ENCODE peak calls at places on chromosome 13, in nine cellular contexts. I is heart right ventricle, V is MG63, M is cardiac fibroblast, A is hepatocyte, H is mammary epithelial cell, Y is upper lobe of right lung, B is sigmoid colon, K is choroid plexus epithelial cell. R is an unnamed sample.

GRCh38 chr13:107208889-107209288 is 641.0 kb upstream of the ARGLU1 start:
- DNase-seq in I (no peak), V (no peak), M (no peak), A (no peak), H (no peak), Y (no peak), B (no peak), K (no peak), R (no peak)

GRCh38 chr13:61700663-61701062 is 285.0 kb upstream of the PCDH20 start:
- DNase-seq in I (no peak), V (no peak), M (no peak), A (no peak), H (no peak), Y (no peak), B (no peak), K (no peak), R (no peak)

GRCh38 chr13:46339035-46339666 is 47.9 kb downstream of the RUBCNL start:
- DNase-seq in I (no peak), V (peak; percentile 70), M (peak; percentile 96), A (no peak), H (peak; percentile 83), Y (no peak), B (no peak), K (peak; percentile 91), R (no peak)

GRCh38 chr13:20779405-20779804 is 5.6 kb upstream of the EEF1AKMT1 start:
- DNase-seq in I (no peak), V (no peak), M (no peak), A (no peak), H (no peak), Y (no peak), B (no peak), K (no peak), R (no peak)

GRCh38 chr13:31965361-31966066 is 66.1 kb upstream of the FRY start:
- DNase-seq in I (no peak), V (peak; percentile 37), M (peak; percentile 82), A (peak; percentile 51), H (peak; percentile 59), Y (no peak), B (no peak), K (peak; percentile 84), R (no peak)

GRCh38 chr13:104694397-104694796 is 1628.2 kb upstream of the SLC10A2 start:
- DNase-seq in I (no peak), V (no peak), M (no peak), A (no peak), H (no peak), Y (no peak), B (no peak), K (no peak), R (no peak)

GRCh38 chr13:109684836-109685602 is 101.4 kb downstream of the IRS2 start:
- DNase-seq in I (peak; percentile 30), V (no peak), M (peak; percentile 66), A (peak; percentile 41), H (peak; percentile 74), Y (no peak), B (no peak), K (peak; percentile 59), R (peak; percentile 31)

GRCh38 chr13:42832341-42833153 is 51.2 kb downstream of the FAM216B start:
- DNase-seq in I (no peak), V (peak; percentile 81), M (peak; percentile 97), A (peak; percentile 20), H (peak; percentile 84), Y (no peak), B (no peak), K (peak; percentile 84), R (no peak)

GRCh38 chr13:102650444-102650843 is 44.4 kb downstream of the METTL21C start:
- DNase-seq in I (no peak), V (no peak), M (no peak), A (no peak), H (no peak), Y (no peak), B (no peak), K (no peak), R (no peak)

GRCh38 chr13:45584816-45585215 is 30.7 kb downstream of the ERICH6B start:
- DNase-seq in I (no peak), V (no peak), M (no peak), A (peak; percentile 18), H (peak; percentile 15), Y (no peak), B (no peak), K (peak; percentile 18), R (peak; percentile 17)

GRCh38 chr13:48485447-48485846 is 47.4 kb downstream of the RCBTB2 start:
- DNase-seq in I (no peak), V (no peak), M (no peak), A (no peak), H (no peak), Y (no peak), B (no peak), K (no peak), R (no peak)

GRCh38 chr13:61466280-61466679 is 50.6 kb upstream of the PCDH20 start:
- DNase-seq in I (no peak), V (no peak), M (no peak), A (no peak), H (no peak), Y (no peak), B (no peak), K (no peak), R (peak; percentile 13)

GRCh38 chr13:27472941-27473340 is 22.6 kb upstream of the MTIF3 start:
- DNase-seq in I (no peak), V (no peak), M (no peak), A (no peak), H (no peak), Y (no peak), B (no peak), K (no peak), R (no peak)

GRCh38 chr13:23462815-23463559 is 29.5 kb upstream of the SACS start:
- DNase-seq in I (no peak), V (no peak), M (no peak), A (no peak), H (no peak), Y (no peak), B (no peak), K (peak; percentile 25), R (no peak)

GRCh38 chr13:41960700-41961697 is at the start of gene VWA8:
- DNase-seq in I (peak; percentile 85), V (peak; percentile 89), M (peak; percentile 82), A (peak; percentile 88), H (peak; percentile 84), Y (peak; percentile 93), B (peak; percentile 88), K (peak; percentile 82), R (peak; percentile 86)

GRCh38 chr13:51907040-51907732 is 45.4 kb downstream of the CCDC70 start:
- DNase-seq in I (no peak), V (no peak), M (no peak), A (no peak), H (no peak), Y (no peak), B (no peak), K (no peak), R (no peak)

GRCh38 chr13:48448963-48449614 is 36.2 kb upstream of the LPAR6 start:
- DNase-seq in I (no peak), V (no peak), M (peak; percentile 89), A (no peak), H (peak; percentile 52), Y (no peak), B (no peak), K (peak; percentile 81), R (no peak)

GRCh38 chr13:113726961-113727411 is 32.0 kb upstream of the TMEM255B start:
- DNase-seq in I (no peak), V (peak; percentile 76), M (peak; percentile 65), A (no peak), H (peak; percentile 37), Y (peak; percentile 62), B (no peak), K (peak; percentile 24), R (peak; percentile 16)

GRCh38 chr13:75761373-75761772 is 125.2 kb downstream of the LMO7 start:
- DNase-seq in I (no peak), V (no peak), M (no peak), A (no peak), H (no peak), Y (no peak), B (no peak), K (peak; percentile 49), R (no peak)
- H3K4me3 ChIP-seq in I (peak overlapping the region; percentile 33), V (peak overlapping the region; percentile 11), M (no peak overlapping the region), A (peak overlapping the region; percentile 25), H (peak overlapping the region; percentile 53), Y (peak overlapping the region; percentile 50), B (peak overlapping the region; percentile 27), K (peak overlapping the region; percentile 29), R (no peak overlapping the region)

GRCh38 chr13:40207110-40207478 is 459.3 kb downstream of the FOXO1 start:
- DNase-seq in I (no peak), V (no peak), M (no peak), A (no peak), H (no peak), Y (no peak), B (no peak), K (no peak), R (no peak)
- H3K4me3 ChIP-seq in I (no peak overlapping the region), V (no peak overlapping the region), M (no peak overlapping the region), A (no peak overlapping the region), H (no peak overlapping the region), Y (no peak overlapping the region), B (no peak overlapping the region), K (no peak overlapping the region), R (no peak overlapping the region)

GRCh38 chr13:98541701-98542203 is 35.2 kb downstream of the STK24 start:
- DNase-seq in I (no peak), V (no peak), M (no peak), A (no peak), H (no peak), Y (no peak), B (no peak), K (no peak), R (peak; percentile 35)

GRCh38 chr13:98543380-98544104 is 33.4 kb downstream of the STK24 start:
- DNase-seq in I (no peak), V (no peak), M (no peak), A (no peak), H (no peak), Y (peak; percentile 51), B (no peak), K (no peak), R (no peak)

GRCh38 chr13:98546402-98546801 is 30.5 kb downstream of the STK24 start:
- DNase-seq in I (no peak), V (no peak), M (no peak), A (no peak), H (no peak), Y (no peak), B (no peak), K (no peak), R (no peak)

GRCh38 chr13:98542568-98543379 is 34.1 kb downstream of the STK24 start:
- DNase-seq in I (no peak), V (no peak), M (no peak), A (no peak), H (no peak), Y (peak; percentile 49), B (peak; percentile 52), K (no peak), R (no peak)

GRCh38 chr13:98544105-98544710 is 32.7 kb downstream of the STK24 start:
- DNase-seq in I (no peak), V (no peak), M (no peak), A (no peak), H (no peak), Y (no peak), B (no peak), K (peak; percentile 31), R (no peak)
- H3K4me3 ChIP-seq in I (no peak overlapping the region), V (no peak overlapping the region), M (no peak overlapping the region), A (no peak overlapping the region), H (no peak overlapping the region), Y (no peak overlapping the region), B (no peak overlapping the region), K (no peak overlapping the region), R (no peak overlapping the region)

DNA sequence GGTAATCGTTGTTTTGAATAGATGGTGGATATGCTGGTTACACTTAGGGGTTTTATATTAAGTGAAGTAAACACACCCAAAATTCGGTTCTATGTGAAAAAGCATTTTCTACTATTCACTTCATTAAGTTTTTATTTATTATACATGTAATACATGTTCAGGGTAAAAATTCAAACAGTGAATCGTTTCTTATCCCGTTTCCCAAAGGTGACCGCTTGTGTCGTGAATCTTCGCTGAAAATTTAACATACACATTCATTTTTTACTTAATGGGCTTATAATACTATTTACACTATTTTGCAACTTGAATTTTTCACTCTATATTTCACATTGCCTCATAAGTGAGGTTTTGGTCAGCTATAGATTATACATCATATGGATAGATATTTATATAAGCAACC is 24.5 kb downstream of the IPO5 start:
- DNase-seq in I (no peak), V (no peak), M (no peak), A (no peak), H (no peak), Y (no peak), B (no peak), K (no peak), R (no peak)
- H3K4me3 ChIP-seq in I (peak overlapping the region; percentile 87), V (peak overlapping the region; percentile 85), M (peak overlapping the region; percentile 88), A (peak overlapping the region; percentile 36), H (peak overlapping the region; percentile 88), Y (peak overlapping the region; percentile 83), B (peak overlapping the region; percentile 96), K (peak overlapping the region; percentile 86), R (peak overlapping the region; percentile 94)